ENCODE peak calls at places on chromosomes 7 and 10, in six cellular contexts. P is CD8-positive, alpha-beta memory T cell; U is body of pancreas; D is SHP77; A is fibroblast of the conjunctiva; N is NCI-H345. R is an unnamed sample.

GRCh38 chr7:130982160-130982638 is 248.2 kb upstream of the KLF14 start:
- DNase-seq in P (peak; percentile 44), U (no peak), D (no peak), A (no peak), N (peak; percentile 6), R (peak; percentile 61)

GRCh38 chr10:116974442-116975005 is 30.5 kb downstream of the SHTN1 start:
- DNase-seq in P (no peak), U (no peak), D (no peak), A (peak; percentile 49), N (no peak), R (peak; percentile 1)

GRCh38 chr10:132468201-132468600 is 69.4 kb upstream of the INPP5A start:
- DNase-seq in P (no peak), U (no peak), D (no peak), A (no peak), N (no peak), R (no peak)

GRCh38 chr7:147540743-147541142 is 1049.8 kb upstream of the C7orf33 start:
- DNase-seq in P (no peak), U (no peak), D (no peak), A (no peak), N (no peak), R (no peak)

GRCh38 chr10:88707429-88708110 is 1.5 kb downstream of the LIPK start:
- DNase-seq in P (no peak), U (no peak), D (no peak), A (peak; percentile 24), N (no peak), R (no peak)

GRCh38 chr7:52017802-52018679 is 701.4 kb upstream of the COBL start:
- DNase-seq in P (no peak), U (no peak), D (peak; percentile 70), A (no peak), N (no peak), R (peak; percentile 57)

GRCh38 chr7:127650842-127651555 is 995 bp upstream of the SND1 start:
- DNase-seq in P (peak; percentile 29), U (no peak), D (peak; percentile 70), A (no peak), N (no peak), R (peak; percentile 39)

GRCh38 chr10:31940839-31941653 is 12.4 kb upstream of the ARHGAP12 start:
- DNase-seq in P (no peak), U (peak; percentile 34), D (no peak), A (peak; percentile 92), N (no peak), R (no peak)

GRCh38 chr7:42426163-42426562 is 189.2 kb upstream of the GLI3 start:
- DNase-seq in P (no peak), U (no peak), D (no peak), A (no peak), N (no peak), R (no peak)

GRCh38 chr7:74575083-74575803 is 82.3 kb upstream of the GTF2I start:
- DNase-seq in P (no peak), U (no peak), D (no peak), A (no peak), N (no peak), R (no peak)

GRCh38 chr7:34354906-34355305 is 303.1 kb upstream of the NPSR1 start:
- DNase-seq in P (no peak), U (no peak), D (no peak), A (no peak), N (no peak), R (no peak)

GRCh38 chr7:98284335-98285036 is 3.0 kb downstream of the BRI3 start:
- DNase-seq in P (no peak), U (peak; percentile 89), D (no peak), A (peak; percentile 35), N (no peak), R (no peak)

GRCh38 chr10:86793696-86794095 is 37.3 kb downstream of the BMPR1A start:
- DNase-seq in P (no peak), U (no peak), D (no peak), A (no peak), N (no peak), R (no peak)

GRCh38 chr10:69333205-69333604 is 54.9 kb downstream of the HK1 start:
- DNase-seq in P (no peak), U (peak; percentile 59), D (no peak), A (no peak), N (no peak), R (no peak)

GRCh38 chr7:138785587-138786437 is 12.0 kb upstream of the TMEM213 start:
- DNase-seq in P (no peak), U (no peak), D (no peak), A (no peak), N (no peak), R (no peak)

GRCh38 chr7:85094046-85094720 is 92.7 kb downstream of the SEMA3D start:
- DNase-seq in P (no peak), U (peak; percentile 5), D (no peak), A (no peak), N (no peak), R (no peak)

GRCh38 chr10:104328916-104329710 is 9.2 kb downstream of the ITPRIP start:
- DNase-seq in P (peak; percentile 78), U (peak; percentile 58), D (no peak), A (peak; percentile 83), N (peak; percentile 64), R (no peak)

R was measured in NCI-H2029 treated with DMSO at 0.1 percent for 48 hours.